ENCODE peak calls at places on chromosomes 11 and 22, in six cellular contexts. One of them, this sample, is unnamed.
A peak's percentile ranks its signal among the peaks of the same experiment; 100 is the strongest.

GRCh38 chr11:93984205-93984586 is 37.0 kb upstream of the HEPHL1 start:
- DNase-seq in kidney: no peak
- DNase-seq in IMR-90: peak; percentile 2
- DNase-seq in fibroblast of lung: peak; percentile 20
- DNase-seq in Panc1: no peak
- DNase-seq in thoracic aorta: no peak
- DNase-seq in this sample: no peak

GRCh38 chr22:23183107-23183698 is 2.9 kb downstream of the BCR start:
- DNase-seq in thoracic aorta: no peak
- DNase-seq in kidney: peak; percentile 81
- DNase-seq in Panc1: no peak
- DNase-seq in fibroblast of lung: peak; percentile 80
- DNase-seq in IMR-90: peak; percentile 66
- DNase-seq in this sample: no peak

GRCh38 chr11:73268671-73269271 is 3.4 kb upstream of the P2RY6 start:
- DNase-seq in kidney: no peak
- DNase-seq in Panc1: no peak
- DNase-seq in thoracic aorta: no peak
- DNase-seq in IMR-90: no peak
- DNase-seq in fibroblast of lung: no peak
- DNase-seq in this sample: no peak

GRCh38 chr11:62443390-62444201 is 24.8 kb downstream of the SCGB1A1 start:
- DNase-seq in kidney: no peak
- DNase-seq in Panc1: no peak
- DNase-seq in fibroblast of lung: peak; percentile 43
- DNase-seq in IMR-90: no peak
- DNase-seq in thoracic aorta: no peak
- DNase-seq in this sample: no peak

GRCh38 chr11:122007611-122008071 is 108.4 kb downstream of the BLID start:
- DNase-seq in IMR-90: peak; percentile 16
- DNase-seq in fibroblast of lung: peak; percentile 55
- DNase-seq in thoracic aorta: peak; percentile 24
- DNase-seq in Panc1: no peak
- DNase-seq in kidney: no peak
- DNase-seq in this sample: no peak

GRCh38 chr11:46577058-46577457 is 16.8 kb downstream of the AMBRA1 start:
- DNase-seq in fibroblast of lung: no peak
- DNase-seq in thoracic aorta: no peak
- DNase-seq in Panc1: no peak
- DNase-seq in kidney: no peak
- DNase-seq in IMR-90: no peak
- DNase-seq in this sample: no peak

GRCh38 chr11:64246874-64247728 is at the start of gene PPP1R14B:
- DNase-seq in Panc1: no peak
- DNase-seq in kidney: peak; percentile 96
- DNase-seq in fibroblast of lung: peak; percentile 85
- DNase-seq in IMR-90: peak; percentile 80
- DNase-seq in thoracic aorta: peak; percentile 58
- DNase-seq in this sample: no peak

GRCh38 chr22:48872271-48873260 is 955.1 kb downstream of the BRD1 start:
- DNase-seq in fibroblast of lung: no peak
- DNase-seq in thoracic aorta: no peak
- DNase-seq in Panc1: no peak
- DNase-seq in kidney: peak; percentile 9
- DNase-seq in IMR-90: no peak
- DNase-seq in this sample: no peak

GRCh38 chr11:108198833-108199232 is 23.6 kb downstream of the NPAT start:
- DNase-seq in IMR-90: no peak
- DNase-seq in fibroblast of lung: no peak
- DNase-seq in Panc1: no peak
- DNase-seq in kidney: peak; percentile 66
- DNase-seq in thoracic aorta: no peak
- DNase-seq in this sample: no peak

GRCh38 chr11:134882671-134883318 is 470.8 kb upstream of the B3GAT1 start:
- DNase-seq in kidney: no peak
- DNase-seq in fibroblast of lung: no peak
- DNase-seq in Panc1: no peak
- DNase-seq in IMR-90: no peak
- DNase-seq in thoracic aorta: no peak
- DNase-seq in this sample: no peak

GRCh38 chr11:88103337-88104206 is 71.7 kb downstream of the RAB38 start:
- DNase-seq in IMR-90: peak; percentile 58
- DNase-seq in kidney: no peak
- DNase-seq in fibroblast of lung: peak; percentile 67
- DNase-seq in thoracic aorta: no peak
- DNase-seq in Panc1: peak; percentile 67
- DNase-seq in this sample: no peak

GRCh38 chr11:64317325-64317960 is at the start of gene TRMT112:
- DNase-seq in thoracic aorta: peak; percentile 96
- DNase-seq in fibroblast of lung: peak; percentile 99
- DNase-seq in kidney: peak; percentile 98
- DNase-seq in Panc1: peak; percentile 97
- DNase-seq in IMR-90: peak; percentile 98
- DNase-seq in this sample: peak; percentile 86

GRCh38 chr11:108915666-108916065 is 250.8 kb downstream of the DDX10 start:
- DNase-seq in fibroblast of lung: no peak
- DNase-seq in Panc1: no peak
- DNase-seq in IMR-90: peak; percentile 21
- DNase-seq in kidney: no peak
- DNase-seq in thoracic aorta: no peak
- DNase-seq in this sample: no peak

GRCh38 chr11:47918882-47919495 is 61.4 kb upstream of the PTPRJ start:
- DNase-seq in thoracic aorta: no peak
- DNase-seq in kidney: no peak
- DNase-seq in Panc1: no peak
- DNase-seq in fibroblast of lung: peak; percentile 61
- DNase-seq in IMR-90: peak; percentile 60
- DNase-seq in this sample: no peak

GRCh38 chr11:69919659-69920499 is 100.7 kb upstream of the FGF3 start:
- DNase-seq in thoracic aorta: no peak
- DNase-seq in Panc1: no peak
- DNase-seq in fibroblast of lung: no peak
- DNase-seq in IMR-90: no peak
- DNase-seq in kidney: peak; percentile 27
- DNase-seq in this sample: no peak

GRCh38 chr22:50626856-50627451 is 998 bp downstream of the ARSA start:
- DNase-seq in kidney: peak; percentile 84
- DNase-seq in thoracic aorta: no peak
- DNase-seq in fibroblast of lung: no peak
- DNase-seq in IMR-90: no peak
- DNase-seq in Panc1: no peak
- DNase-seq in this sample: no peak

GRCh38 chr11:65559951-65560537 is 1.9 kb upstream of the LTBP3 start:
- DNase-seq in kidney: peak; percentile 64
- DNase-seq in thoracic aorta: peak; percentile 30
- DNase-seq in IMR-90: peak; percentile 53
- DNase-seq in fibroblast of lung: peak; percentile 62
- DNase-seq in Panc1: no peak
- DNase-seq in this sample: no peak

GRCh38 chr22:47001288-47001687 is 238.8 kb downstream of the TBC1D22A start:
- DNase-seq in Panc1: no peak
- DNase-seq in fibroblast of lung: no peak
- DNase-seq in kidney: no peak
- DNase-seq in thoracic aorta: no peak
- DNase-seq in IMR-90: no peak
- DNase-seq in this sample: no peak

GRCh38 chr11:64767344-64768299 is 7.8 kb upstream of the PYGM start:
- DNase-seq in IMR-90: peak; percentile 60
- DNase-seq in Panc1: no peak
- DNase-seq in thoracic aorta: peak; percentile 44
- DNase-seq in fibroblast of lung: peak; percentile 54
- DNase-seq in kidney: peak; percentile 86
- DNase-seq in this sample: no peak

GRCh38 chr11:114279778-114280532 is 16.2 kb upstream of the NNMT start:
- DNase-seq in kidney: no peak
- DNase-seq in Panc1: no peak
- DNase-seq in IMR-90: peak; percentile 61
- DNase-seq in fibroblast of lung: peak; percentile 64
- DNase-seq in thoracic aorta: no peak
- DNase-seq in this sample: no peak

GRCh38 chr11:66271816-66272215 is 3.4 kb downstream of the RAB1B start:
- DNase-seq in Panc1: no peak
- DNase-seq in IMR-90: no peak
- DNase-seq in fibroblast of lung: no peak
- DNase-seq in kidney: no peak
- DNase-seq in thoracic aorta: no peak
- DNase-seq in this sample: no peak

GRCh38 chr11:101474666-101475065 is 109.1 kb downstream of the TRPC6 start:
- DNase-seq in fibroblast of lung: no peak
- DNase-seq in kidney: no peak
- DNase-seq in Panc1: no peak
- DNase-seq in IMR-90: no peak
- DNase-seq in thoracic aorta: no peak
- DNase-seq in this sample: no peak

GRCh38 chr11:13972033-13972910 is 9.7 kb downstream of the SPON1 start:
- DNase-seq in thoracic aorta: no peak
- DNase-seq in Panc1: no peak
- DNase-seq in fibroblast of lung: peak; percentile 66
- DNase-seq in kidney: no peak
- DNase-seq in IMR-90: peak; percentile 22
- DNase-seq in this sample: no peak

GRCh38 chr11:2690261-2690575 is 9.6 kb downstream of the KCNQ1OT1 start:
- DNase-seq in fibroblast of lung: no peak
- DNase-seq in Panc1: no peak
- DNase-seq in thoracic aorta: no peak
- DNase-seq in kidney: no peak
- DNase-seq in IMR-90: no peak
- DNase-seq in this sample: no peak

GRCh38 chr22:37448521-37449150 is 21.4 kb upstream of the ELFN2 start:
- DNase-seq in fibroblast of lung: no peak
- DNase-seq in thoracic aorta: no peak
- DNase-seq in Panc1: no peak
- DNase-seq in kidney: peak; percentile 64
- DNase-seq in IMR-90: no peak
- DNase-seq in this sample: no peak

GRCh38 chr22:48147831-48148230 is 1385.4 kb downstream of the TBC1D22A start:
- DNase-seq in thoracic aorta: no peak
- DNase-seq in kidney: no peak
- DNase-seq in Panc1: no peak
- DNase-seq in IMR-90: no peak
- DNase-seq in fibroblast of lung: no peak
- DNase-seq in this sample: no peak

GRCh38 chr11:27319065-27319464 is 44.0 kb downstream of the CCDC34 start:
- DNase-seq in thoracic aorta: no peak
- DNase-seq in fibroblast of lung: peak; percentile 89
- DNase-seq in kidney: no peak
- DNase-seq in Panc1: no peak
- DNase-seq in IMR-90: peak; percentile 72
- DNase-seq in this sample: peak; percentile 47

GRCh38 chr11:40867991-40868685 is 591.3 kb downstream of the LRRC4C start:
- DNase-seq in Panc1: no peak
- DNase-seq in fibroblast of lung: peak; percentile 59
- DNase-seq in thoracic aorta: no peak
- DNase-seq in IMR-90: no peak
- DNase-seq in kidney: no peak
- DNase-seq in this sample: no peak

GRCh38 chr11:117481036-117481435 is 153.4 kb downstream of the CEP164 start:
- DNase-seq in IMR-90: no peak
- DNase-seq in fibroblast of lung: no peak
- DNase-seq in kidney: no peak
- DNase-seq in Panc1: no peak
- DNase-seq in thoracic aorta: no peak
- DNase-seq in this sample: no peak

GRCh38 chr22:19065929-19066328 is 56.3 kb downstream of the DGCR2 start:
- DNase-seq in IMR-90: no peak
- DNase-seq in thoracic aorta: no peak
- DNase-seq in fibroblast of lung: no peak
- DNase-seq in Panc1: no peak
- DNase-seq in kidney: no peak
- DNase-seq in this sample: no peak

GRCh38 chr22:36201630-36202312 is at the start of gene APOL4:
- DNase-seq in IMR-90: no peak
- DNase-seq in fibroblast of lung: no peak
- DNase-seq in kidney: peak; percentile 91
- DNase-seq in thoracic aorta: peak; percentile 15
- DNase-seq in Panc1: no peak
- DNase-seq in this sample: no peak

GRCh38 chr22:33083212-33083611 is 25.0 kb upstream of the SYN3 start:
- DNase-seq in thoracic aorta: no peak
- DNase-seq in Panc1: peak; percentile 4
- DNase-seq in kidney: no peak
- DNase-seq in IMR-90: no peak
- DNase-seq in fibroblast of lung: no peak
- DNase-seq in this sample: no peak
- TF ChIP-seq CTCF in thoracic aorta: no peak
- TF ChIP-seq CTCF in Panc1: peak; percentile 30
- TF ChIP-seq CTCF in kidney: no peak
- TF ChIP-seq CTCF in IMR-90: no peak
- TF ChIP-seq CTCF in fibroblast of lung: no peak
- TF ChIP-seq CTCF in this sample: no peak

GRCh38 chr11:128840137-128840536 is 27.0 kb downstream of the KCNJ1 start:
- DNase-seq in Panc1: no peak
- DNase-seq in fibroblast of lung: no peak
- DNase-seq in thoracic aorta: no peak
- DNase-seq in IMR-90: no peak
- DNase-seq in kidney: no peak
- DNase-seq in this sample: no peak
- H3K4me3 ChIP-seq in Panc1: no peak overlapping the region
- H3K4me3 ChIP-seq in fibroblast of lung: no peak overlapping the region
- H3K4me3 ChIP-seq in thoracic aorta: no peak overlapping the region
- H3K4me3 ChIP-seq in IMR-90: no peak overlapping the region
- H3K4me3 ChIP-seq in kidney: no peak overlapping the region
- H3K4me3 ChIP-seq in this sample: no peak overlapping the region

GRCh38 chr11:118901494-118902335 is 18.0 kb downstream of the CXCR5 start:
- DNase-seq in IMR-90: no peak
- DNase-seq in fibroblast of lung: no peak
- DNase-seq in Panc1: no peak
- DNase-seq in kidney: peak; percentile 67
- DNase-seq in thoracic aorta: no peak
- DNase-seq in this sample: no peak
- H3K36me3 ChIP-seq in IMR-90: peaks cover 77% of the 10 kb centered on the region
- H3K36me3 ChIP-seq in fibroblast of lung: peaks cover 39% of the 10 kb centered on the region
- H3K36me3 ChIP-seq in Panc1: peaks cover 12% of the 10 kb centered on the region
- H3K36me3 ChIP-seq in kidney: peaks cover 32% of the 10 kb centered on the region
- H3K36me3 ChIP-seq in thoracic aorta: peaks cover 54% of the 10 kb centered on the region
- H3K36me3 ChIP-seq in this sample: peaks cover 59% of the 10 kb centered on the region

GRCh38 chr11:10514713-10515112 is 26.3 kb downstream of the RNF141 start:
- DNase-seq in IMR-90: peak; percentile 14
- DNase-seq in thoracic aorta: no peak
- DNase-seq in fibroblast of lung: peak; percentile 33
- DNase-seq in Panc1: no peak
- DNase-seq in kidney: no peak
- DNase-seq in this sample: no peak

GRCh38 chr11:10515418-10515817 is 25.6 kb downstream of the RNF141 start:
- DNase-seq in Panc1: no peak
- DNase-seq in IMR-90: no peak
- DNase-seq in thoracic aorta: no peak
- DNase-seq in fibroblast of lung: no peak
- DNase-seq in kidney: no peak
- DNase-seq in this sample: no peak

GRCh38 chr11:10518123-10518522 is 22.9 kb downstream of the RNF141 start:
- DNase-seq in Panc1: no peak
- DNase-seq in thoracic aorta: no peak
- DNase-seq in fibroblast of lung: no peak
- DNase-seq in IMR-90: peak; percentile 25
- DNase-seq in kidney: no peak
- DNase-seq in this sample: no peak

GRCh38 chr11:10511046-10511711 is 29.8 kb downstream of the RNF141 start:
- DNase-seq in thoracic aorta: no peak
- DNase-seq in Panc1: no peak
- DNase-seq in fibroblast of lung: no peak
- DNase-seq in kidney: no peak
- DNase-seq in IMR-90: no peak
- DNase-seq in this sample: no peak

GRCh38 chr11:10514210-10514609 is 26.8 kb downstream of the RNF141 start:
- DNase-seq in kidney: no peak
- DNase-seq in thoracic aorta: no peak
- DNase-seq in Panc1: no peak
- DNase-seq in fibroblast of lung: no peak
- DNase-seq in IMR-90: peak; percentile 49
- DNase-seq in this sample: no peak
- TF ChIP-seq CTCF in kidney: no peak
- TF ChIP-seq CTCF in thoracic aorta: no peak
- TF ChIP-seq CTCF in Panc1: peak; percentile 50
- TF ChIP-seq CTCF in fibroblast of lung: no peak
- TF ChIP-seq CTCF in IMR-90: peak; percentile 46
- TF ChIP-seq CTCF in this sample: peak; percentile 22

This sample was measured in BJ.